ENCODE peak calls at places on chromosomes 11 and 22, in nine cellular contexts. R is C1 segment of cervical spinal cord; I is NCI-H1417; Q is fibroblast of the conjunctiva; T is IMR-90; G is AG10803; Z is activated CD4-positive, CD25-positive, alpha-beta regulatory T cell; M is RKO; H is HEK293T. S is an unnamed sample.

GRCh38 chr11:114259124-114259526 is 37.1 kb upstream of the NNMT start:
- DNase-seq in R (peak), I (no peak), Q (no peak), T (no peak), G (no peak), Z (no peak), M (no peak), H (no peak), S (no peak)

GRCh38 chr11:32893947-32894827 is 1.6 kb downstream of the QSER1 start:
- DNase-seq in R (peak), I (peak), Q (peak), T (peak), G (peak), Z (no peak), M (peak), H (peak), S (peak)

GRCh38 chr11:72631806-72632731 is 42.2 kb downstream of the PDE2A start:
- DNase-seq in R (peak), I (no peak), Q (no peak), T (no peak), G (no peak), Z (no peak), M (peak), H (no peak), S (no peak)

GRCh38 chr22:50704510-50705218 is 32.0 kb downstream of the SHANK3 start:
- DNase-seq in R (no peak), I (no peak), Q (no peak), T (no peak), G (no peak), Z (no peak), M (no peak), H (no peak), S (no peak)

GRCh38 chr11:19953909-19954308 is 206.4 kb downstream of the DBX1 start:
- DNase-seq in R (no peak), I (peak), Q (no peak), T (peak), G (peak), Z (no peak), M (peak), H (peak), S (peak)

GRCh38 chr11:79047356-79047755 is 393.5 kb downstream of the TENM4 start:
- DNase-seq in R (no peak), I (no peak), Q (no peak), T (no peak), G (no peak), Z (no peak), M (no peak), H (no peak), S (no peak)

GRCh38 chr11:78199653-78200015 is 10.9 kb downstream of the USP35 start:
- DNase-seq in R (no peak), I (no peak), Q (no peak), T (no peak), G (no peak), Z (no peak), M (no peak), H (no peak), S (no peak)

GRCh38 chr11:36672815-36673450 is 74.9 kb upstream of the RAG2 start:
- DNase-seq in R (no peak), I (peak), Q (peak), T (peak), G (peak), Z (no peak), M (peak), H (peak), S (peak)

GRCh38 chr11:121031167-121031566 is 7.3 kb downstream of the TBCEL start:
- DNase-seq in R (no peak), I (no peak), Q (no peak), T (no peak), G (no peak), Z (no peak), M (no peak), H (no peak), S (no peak)

GRCh38 chr22:25564320-25564978 is at the start of gene GRK3:
- DNase-seq in R (peak), I (peak), Q (no peak), T (peak), G (peak), Z (peak), M (peak), H (peak), S (peak)

GRCh38 chr11:115930276-115930675 is 426.1 kb upstream of the CADM1 start:
- DNase-seq in R (no peak), I (no peak), Q (no peak), T (no peak), G (no peak), Z (no peak), M (no peak), H (no peak), S (peak)

GRCh38 chr11:92662580-92662979 is 306.9 kb upstream of the MTNR1B start:
- DNase-seq in R (no peak), I (no peak), Q (no peak), T (no peak), G (no peak), Z (no peak), M (no peak), H (no peak), S (no peak)

S was measured in SK-MEL-5.